ENCODE peak calls at places on chromosomes 3 and 15, in five cellular contexts. H, V, R, F and J are unnamed samples.

GRCh38 chr15:84782346-84782745 is 34.0 kb downstream of the ZNF592 start:
- DNase-seq in H (no peak), V (no peak), R (peak; percentile 14), F (no peak), J (no peak)

GRCh38 chr15:34812369-34812768 is 17.0 kb upstream of the ACTC1 start:
- DNase-seq in H (no peak), V (no peak), R (no peak), F (peak; percentile 41), J (no peak)

GRCh38 chr3:81788650-81789049 is 27.2 kb upstream of the GBE1 start:
- DNase-seq in H (no peak), V (no peak), R (no peak), F (no peak), J (no peak)

GRCh38 chr15:50890751-50891150 is 17.7 kb upstream of the AP4E1 start:
- DNase-seq in H (no peak), V (no peak), R (no peak), F (no peak), J (peak; percentile 23)

GRCh38 chr15:70362911-70363310 is 265.2 kb upstream of the TLE3 start:
- DNase-seq in H (no peak), V (no peak), R (no peak), F (peak; percentile 48), J (peak; percentile 35)

GRCh38 chr3:14378415-14378814 is 24.0 kb upstream of the SLC6A6 start:
- DNase-seq in H (no peak), V (no peak), R (no peak), F (no peak), J (no peak)

GRCh38 chr3:194481103-194481502 is 5.7 kb downstream of the ATP13A3 start:
- DNase-seq in H (no peak), V (no peak), R (no peak), F (peak; percentile 80), J (no peak)

GRCh38 chr3:114697441-114697840 is 403.6 kb downstream of the TIGIT start:
- DNase-seq in H (no peak), V (no peak), R (no peak), F (no peak), J (no peak)

GRCh38 chr15:25385986-25386385 is 52.8 kb downstream of the UBE3A start:
- DNase-seq in H (no peak), V (no peak), R (no peak), F (no peak), J (no peak)

GRCh38 chr3:83946554-83946953 is 1012.2 kb upstream of the CADM2 start:
- DNase-seq in H (no peak), V (no peak), R (no peak), F (no peak), J (peak; percentile 29)